ENCODE peak calls at places on chromosomes 12 and 14, in ten cellular contexts. R is HepG2, Z is HCT116, K is esophagus muscularis mucosa, X is prostate gland, G is upper lobe of left lung, N is spleen, W is stomach, O is breast epithelium, U is endothelial cell of umbilical vein. B is an unnamed sample.

GRCh38 chr14:70735043-70735442 is 74.3 kb downstream of the MAP3K9 start:
- DNase-seq in R (no peak), Z (no peak), K (no peak), X (no peak), G (no peak), N (no peak), W (no peak), O (no peak), U (no peak), B (no peak)

GRCh38 chr14:103624860-103625259 is 4.2 kb upstream of the KLC1 start:
- DNase-seq in R (peak; percentile 46), Z (peak; percentile 56), K (peak; percentile 93), X (peak; percentile 33), G (peak; percentile 80), N (peak; percentile 89), W (peak; percentile 68), O (peak; percentile 67), U (peak; percentile 39), B (peak; percentile 70)

GRCh38 chr14:24809147-24809546 is 175.2 kb upstream of the GZMB start:
- DNase-seq in R (no peak), Z (no peak), K (no peak), X (no peak), G (no peak), N (no peak), W (no peak), O (no peak), U (no peak), B (no peak)

GRCh38 chr12:67358686-67359374 is 89.7 kb downstream of the CAND1 start:
- DNase-seq in R (no peak), Z (no peak), K (no peak), X (no peak), G (no peak), N (no peak), W (no peak), O (no peak), U (no peak), B (no peak)

GRCh38 chr14:55892906-55893305 is 225.3 kb upstream of the PELI2 start:
- DNase-seq in R (no peak), Z (no peak), K (no peak), X (no peak), G (no peak), N (no peak), W (no peak), O (no peak), U (no peak), B (no peak)

GRCh38 chr12:93373847-93374723 is 3.6 kb upstream of the NUDT4 start:
- DNase-seq in R (no peak), Z (no peak), K (no peak), X (no peak), G (no peak), N (no peak), W (no peak), O (no peak), U (peak; percentile 3), B (peak; percentile 35)

GRCh38 chr14:35532783-35533356 is 1.1 kb upstream of the INSM2 start:
- DNase-seq in R (no peak), Z (no peak), K (no peak), X (no peak), G (no peak), N (no peak), W (no peak), O (no peak), U (peak; percentile 32), B (no peak)

GRCh38 chr14:72892879-72893635 is 844 bp downstream of the DPF3 start:
- DNase-seq in R (no peak), Z (no peak), K (no peak), X (no peak), G (no peak), N (peak; percentile 83), W (no peak), O (no peak), U (peak; percentile 52), B (peak; percentile 33)

GRCh38 chr14:38405851-38406630 is 150.1 kb upstream of the CLEC14A start:
- DNase-seq in R (no peak), Z (no peak), K (no peak), X (no peak), G (no peak), N (no peak), W (no peak), O (no peak), U (peak; percentile 54), B (no peak)

GRCh38 chr14:96978525-96979272 is 181.5 kb downstream of the VRK1 start:
- DNase-seq in R (no peak), Z (no peak), K (no peak), X (no peak), G (no peak), N (no peak), W (no peak), O (no peak), U (no peak), B (no peak)

GRCh38 chr12:104738371-104738710 is 219.7 kb downstream of the SLC41A2 start:
- DNase-seq in R (no peak), Z (no peak), K (no peak), X (peak; percentile 36), G (peak; percentile 66), N (no peak), W (no peak), O (no peak), U (no peak), B (no peak)

DNA sequence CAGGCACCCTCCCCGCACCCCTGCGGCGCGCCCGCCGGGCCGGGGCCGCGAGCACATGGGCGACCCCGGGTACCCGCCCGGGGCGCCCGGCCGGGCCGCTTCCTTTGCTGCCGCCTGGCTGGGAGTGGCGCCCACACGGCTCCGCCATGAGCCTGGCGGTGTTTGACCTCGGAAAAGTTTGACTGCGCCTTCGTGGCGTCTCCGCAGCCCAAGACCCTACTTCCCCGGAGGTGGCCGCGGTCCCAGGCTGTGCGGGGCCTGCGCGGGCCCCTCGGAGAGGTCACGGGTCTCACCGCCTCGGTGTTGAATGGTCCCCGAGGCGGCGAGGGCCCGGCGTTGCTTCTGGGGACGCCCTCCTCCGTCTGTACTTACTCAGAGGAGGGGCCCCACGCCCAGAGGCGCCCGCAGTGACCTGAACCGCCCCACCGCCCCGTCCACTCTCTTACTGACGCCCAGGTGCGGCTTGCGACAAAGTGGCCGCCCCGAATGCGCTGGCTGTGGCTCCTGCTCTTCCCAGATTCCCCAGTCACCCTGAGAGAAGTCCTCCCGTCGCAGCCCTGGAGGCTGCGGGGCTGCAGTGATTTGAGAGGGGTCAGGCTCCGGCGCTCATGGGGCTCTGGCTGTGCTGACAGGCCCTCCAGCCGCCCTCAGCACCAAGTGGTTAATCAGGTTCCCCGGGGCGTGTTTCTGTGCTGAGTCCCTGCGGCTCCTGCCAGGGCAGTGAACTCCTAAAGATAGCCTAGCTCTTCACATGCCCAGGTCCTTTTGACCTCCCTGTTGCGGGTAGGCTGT is 5.8 kb downstream of the KMT5A start:
- DNase-seq in R (peak; percentile 45), Z (no peak), K (no peak), X (peak; percentile 64), G (peak; percentile 90), N (peak; percentile 90), W (peak; percentile 67), O (no peak), U (peak; percentile 25), B (peak; percentile 79)
- TF ChIP-seq POLR2A in R (peak; percentile 56), Z (no peak), K (no peak), X (peak; percentile 34), G (no peak), N (no peak), W (no peak), O (no peak), U (no peak), B (peak; percentile 75)

GRCh38 chr12:14628771-14629170 is 61.1 kb upstream of the PLBD1 start:
- DNase-seq in R (no peak), Z (no peak), K (no peak), X (no peak), G (no peak), N (no peak), W (no peak), O (no peak), U (no peak), B (no peak)
- TF ChIP-seq POLR2AphosphoS5 in R (no peak), Z (no peak), K (no peak), X (no peak), G (no peak), N (no peak), W (no peak), O (no peak), U (no peak), B (no peak)

GRCh38 chr12:49846033-49846432 is 3.1 kb upstream of the BCDIN3D start:
- DNase-seq in R (no peak), Z (no peak), K (no peak), X (no peak), G (no peak), N (no peak), W (no peak), O (no peak), U (no peak), B (no peak)

GRCh38 chr12:49843411-49843810 is 505 bp upstream of the BCDIN3D start:
- DNase-seq in R (no peak), Z (no peak), K (no peak), X (no peak), G (no peak), N (no peak), W (no peak), O (no peak), U (no peak), B (no peak)

GRCh38 chr12:49843871-49844437 is 1.0 kb upstream of the BCDIN3D start:
- DNase-seq in R (no peak), Z (no peak), K (no peak), X (no peak), G (no peak), N (no peak), W (no peak), O (no peak), U (no peak), B (no peak)

GRCh38 chr12:49842519-49843352 is at the start of gene BCDIN3D:
- DNase-seq in R (peak; percentile 83), Z (peak; percentile 83), K (peak; percentile 98), X (peak; percentile 90), G (peak; percentile 95), N (peak; percentile 99), W (peak; percentile 94), O (peak; percentile 91), U (peak; percentile 91), B (peak; percentile 95)

GRCh38 chr12:49847161-49847560 is 4.3 kb upstream of the BCDIN3D start:
- DNase-seq in R (no peak), Z (no peak), K (no peak), X (no peak), G (no peak), N (no peak), W (no peak), O (no peak), U (no peak), B (no peak)
- H3K9me3 ChIP-seq in R (no peaks in the 10 kb centered on the region), Z (no peaks in the 10 kb centered on the region), K (no peaks in the 10 kb centered on the region), X (no peaks in the 10 kb centered on the region), G (no peaks in the 10 kb centered on the region), N (no peaks in the 10 kb centered on the region), W (no peaks in the 10 kb centered on the region), O (no peaks in the 10 kb centered on the region), U (no peaks in the 10 kb centered on the region), B (no peaks in the 10 kb centered on the region)

DNA sequence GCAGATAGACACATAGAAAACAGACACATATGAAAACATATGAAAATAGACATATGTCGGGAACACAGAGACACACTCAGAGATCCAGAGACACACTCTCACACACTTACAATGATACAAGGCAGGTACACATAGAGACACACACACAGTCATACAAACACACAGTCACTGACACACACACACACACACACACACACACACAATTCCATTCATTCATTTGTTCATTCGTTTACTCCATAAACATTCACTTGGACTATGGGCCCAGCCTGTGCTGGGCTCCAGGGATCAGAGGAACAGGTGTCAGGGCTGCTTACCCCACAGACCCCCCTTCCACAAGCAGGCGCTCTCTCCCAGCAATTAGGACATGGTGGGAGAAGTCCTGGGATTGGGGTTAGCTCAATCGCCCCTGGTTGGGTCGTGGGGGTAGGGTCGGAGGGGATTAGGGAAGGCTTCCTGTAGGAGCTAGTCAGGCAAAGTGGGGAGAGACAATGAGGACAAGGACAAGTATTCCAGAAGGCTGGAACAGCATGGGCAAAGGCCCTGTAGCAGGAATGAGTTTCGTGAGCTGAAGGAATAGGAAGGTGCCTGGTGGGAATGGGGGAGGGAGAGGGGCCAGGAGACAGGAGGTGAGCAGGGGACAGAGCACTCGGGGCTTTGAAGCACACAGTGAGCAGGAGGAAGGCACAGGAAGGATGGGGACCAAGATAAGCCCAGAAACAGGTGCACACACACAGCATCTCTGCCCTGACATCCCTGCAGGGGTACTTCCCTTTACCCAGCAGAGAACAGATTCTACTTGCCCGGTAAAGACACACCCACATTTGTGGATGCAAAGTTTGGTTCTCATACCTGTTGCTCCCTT is 6.5 kb downstream of the RASAL1 start:
- DNase-seq in R (no peak), Z (no peak), K (no peak), X (no peak), G (no peak), N (peak; percentile 51), W (no peak), O (no peak), U (no peak), B (no peak)
- TF ChIP-seq POLR2A in R (no peak), Z (no peak), K (no peak), X (no peak), G (no peak), N (no peak), W (no peak), O (no peak), U (no peak), B (no peak)

B was measured in transverse colon.